ENCODE peak calls at places on chromosomes 3 and 15, in five cellular contexts. I, U, T, S and F are unnamed samples.

GRCh38 chr15:68484220-68484619 is 52.3 kb upstream of the ITGA11 start:
- DNase-seq in I (no peak), U (no peak), T (no peak), S (no peak), F (no peak)

GRCh38 chr3:115156255-115156654 is 9.2 kb upstream of the ZBTB20 start:
- DNase-seq in I (no peak), U (no peak), T (no peak), S (no peak), F (no peak)

GRCh38 chr3:196569003-196569516 is 600 bp downstream of the FBXO45 start:
- DNase-seq in I (peak; percentile 47), U (peak; percentile 20), T (peak; percentile 4), S (peak; percentile 70), F (no peak)

GRCh38 chr3:64150527-64151238 is 74.6 kb downstream of the PRICKLE2 start:
- DNase-seq in I (no peak), U (peak; percentile 41), T (no peak), S (no peak), F (peak; percentile 80)

GRCh38 chr3:197736010-197736490 is 654 bp downstream of the RUBCN start:
- DNase-seq in I (peak; percentile 36), U (peak; percentile 22), T (no peak), S (peak; percentile 52), F (no peak)

GRCh38 chr15:67133026-67133425 is 67.6 kb downstream of the SMAD3 start:
- DNase-seq in I (no peak), U (no peak), T (no peak), S (no peak), F (no peak)

GRCh38 chr15:77901921-77902750 is 175.4 kb downstream of the TBC1D2B start:
- DNase-seq in I (no peak), U (no peak), T (no peak), S (peak; percentile 21), F (no peak)

GRCh38 chr15:56582785-56583184 is 117.8 kb upstream of the MNS1 start:
- DNase-seq in I (no peak), U (no peak), T (no peak), S (no peak), F (no peak)

GRCh38 chr3:194691481-194692281 is 6.0 kb downstream of the FAM43A start:
- DNase-seq in I (no peak), U (no peak), T (no peak), S (no peak), F (no peak)

GRCh38 chr3:58495101-58495500 is 3.2 kb downstream of the KCTD6 start:
- DNase-seq in I (no peak), U (no peak), T (no peak), S (no peak), F (no peak)

GRCh38 chr3:88231207-88231606 is 81.4 kb downstream of the C3orf38 start:
- DNase-seq in I (no peak), U (no peak), T (no peak), S (no peak), F (no peak)

GRCh38 chr3:134846943-134847342 is 51.9 kb downstream of the EPHB1 start:
- DNase-seq in I (no peak), U (peak; percentile 50), T (peak; percentile 27), S (no peak), F (peak; percentile 52)

GRCh38 chr15:80431635-80432034 is 27.5 kb downstream of the ARNT2 start:
- DNase-seq in I (no peak), U (no peak), T (no peak), S (no peak), F (no peak)

GRCh38 chr3:174874258-174874657 is 15.1 kb downstream of the NAALADL2 start:
- DNase-seq in I (no peak), U (no peak), T (no peak), S (no peak), F (no peak)

GRCh38 chr3:48636149-48636548 is 888 bp upstream of the SLC26A6 start:
- DNase-seq in I (no peak), U (no peak), T (no peak), S (no peak), F (no peak)

GRCh38 chr3:73508330-73508954 is 116.3 kb downstream of the PDZRN3 start:
- DNase-seq in I (peak; percentile 3), U (peak; percentile 79), T (no peak), S (no peak), F (no peak)

GRCh38 chr15:69025320-69025719 is 10.8 kb downstream of the NOX5 start:
- DNase-seq in I (no peak), U (no peak), T (no peak), S (no peak), F (no peak)

GRCh38 chr3:90092994-90093393 is 985.6 kb downstream of the EPHA3 start:
- DNase-seq in I (no peak), U (peak; percentile 52), T (peak; percentile 11), S (no peak), F (no peak)

GRCh38 chr3:71944482-71944881 is 159.5 kb upstream of the PROK2 start:
- DNase-seq in I (no peak), U (no peak), T (no peak), S (no peak), F (no peak)

GRCh38 chr15:70027518-70027917 is 70.2 kb downstream of the TLE3 start:
- DNase-seq in I (no peak), U (no peak), T (no peak), S (no peak), F (no peak)

GRCh38 chr3:169634618-169635236 is 28.8 kb downstream of the MECOM start:
- DNase-seq in I (no peak), U (no peak), T (no peak), S (no peak), F (no peak)

GRCh38 chr3:169110633-169111032 is 552.9 kb downstream of the MECOM start:
- DNase-seq in I (no peak), U (peak; percentile 69), T (no peak), S (no peak), F (no peak)

GRCh38 chr3:49930922-49931321 is 1.3 kb upstream of the MON1A start:
- DNase-seq in I (no peak), U (peak; percentile 38), T (no peak), S (no peak), F (no peak)

GRCh38 chr15:27137127-27137526 is 166.1 kb downstream of the GABRG3 start:
- DNase-seq in I (no peak), U (no peak), T (no peak), S (no peak), F (no peak)

GRCh38 chr3:141227752-141228151 is 3.9 kb upstream of the PXYLP1 start:
- DNase-seq in I (no peak), U (peak; percentile 20), T (no peak), S (no peak), F (no peak)

GRCh38 chr3:186418601-186419238 is 56.7 kb upstream of the DGKG start:
- DNase-seq in I (no peak), U (no peak), T (no peak), S (no peak), F (no peak)

GRCh38 chr15:101043011-101043410 is 123.9 kb downstream of the LRRK1 start:
- DNase-seq in I (no peak), U (no peak), T (no peak), S (no peak), F (no peak)

GRCh38 chr3:161271646-161272045 is 50.5 kb downstream of the NMD3 start:
- DNase-seq in I (no peak), U (no peak), T (no peak), S (no peak), F (no peak)

GRCh38 chr3:34237946-34238345 is 439.5 kb downstream of the PDCD6IP start:
- DNase-seq in I (no peak), U (peak; percentile 35), T (no peak), S (no peak), F (no peak)

GRCh38 chr15:96409231-96410138 is 79.0 kb downstream of the NR2F2 start:
- DNase-seq in I (no peak), U (no peak), T (no peak), S (peak; percentile 31), F (no peak)

GRCh38 chr3:15977598-15978232 is 179.9 kb upstream of the ANKRD28 start:
- DNase-seq in I (no peak), U (no peak), T (no peak), S (no peak), F (no peak)

GRCh38 chr15:100158368-100158767 is 183.4 kb downstream of the ADAMTS17 start:
- DNase-seq in I (no peak), U (no peak), T (no peak), S (no peak), F (no peak)

GRCh38 chr15:65916664-65917406 is 47.5 kb downstream of the RAB11A start:
- DNase-seq in I (no peak), U (peak; percentile 59), T (no peak), S (no peak), F (no peak)

GRCh38 chr3:170815340-170815739 is 54.7 kb downstream of the RPL22L1 start:
- DNase-seq in I (no peak), U (peak; percentile 30), T (no peak), S (no peak), F (no peak)

GRCh38 chr3:71891483-71891882 is 106.5 kb upstream of the PROK2 start:
- DNase-seq in I (no peak), U (peak; percentile 36), T (no peak), S (no peak), F (no peak)

GRCh38 chr3:160130950-160131349 is 94.3 kb upstream of the C3orf80 start:
- DNase-seq in I (no peak), U (peak; percentile 24), T (no peak), S (no peak), F (peak; percentile 43)